ENCODE peak calls at places on chromosomes 2 and 18, in nine cellular contexts. Z, U, F, P, T, S, X, I and N are unnamed samples.

GRCh38 chr18:70374154-70374553 is 85.3 kb downstream of the SOCS6 start:
- DNase-seq in Z (no peak), U (no peak), F (peak), P (no peak), T (no peak), S (no peak), X (no peak), I (no peak), N (no peak)

GRCh38 chr2:220521591-220521990 is 894.2 kb downstream of the SLC4A3 start:
- DNase-seq in Z (no peak), U (no peak), F (no peak), P (no peak), T (peak), S (no peak), X (no peak), I (no peak), N (no peak)

GRCh38 chr2:240792658-240793312 is 27.2 kb downstream of the KIF1A start:
- DNase-seq in Z (no peak), U (peak), F (no peak), P (no peak), T (peak), S (no peak), X (no peak), I (no peak), N (no peak)

GRCh38 chr2:38740851-38741541 is 10.2 kb downstream of the SRSF7 start:
- DNase-seq in Z (peak), U (peak), F (no peak), P (no peak), T (no peak), S (no peak), X (no peak), I (no peak), N (peak)

GRCh38 chr18:26812462-26812861 is 53.0 kb downstream of the AQP4 start:
- DNase-seq in Z (no peak), U (no peak), F (no peak), P (no peak), T (no peak), S (no peak), X (no peak), I (no peak), N (no peak)

GRCh38 chr2:190137561-190137960 is 75.0 kb upstream of the MSTN start:
- DNase-seq in Z (no peak), U (no peak), F (no peak), P (no peak), T (no peak), S (no peak), X (no peak), I (peak), N (no peak)

GRCh38 chr2:167293172-167293781 is 405.0 kb downstream of the XIRP2 start:
- DNase-seq in Z (no peak), U (no peak), F (no peak), P (no peak), T (peak), S (no peak), X (no peak), I (peak), N (peak)

GRCh38 chr2:148416248-148416647 is 228.3 kb upstream of the EPC2 start:
- DNase-seq in Z (no peak), U (no peak), F (no peak), P (no peak), T (no peak), S (no peak), X (no peak), I (no peak), N (no peak)

GRCh38 chr2:34838408-34838807 is 1239.3 kb upstream of the FAM98A start:
- DNase-seq in Z (no peak), U (no peak), F (no peak), P (no peak), T (no peak), S (no peak), X (no peak), I (no peak), N (no peak)

GRCh38 chr2:30480703-30481322 is 33.8 kb downstream of the LCLAT1 start:
- DNase-seq in Z (no peak), U (no peak), F (no peak), P (no peak), T (no peak), S (no peak), X (no peak), I (no peak), N (no peak)

GRCh38 chr2:104254017-104254416 is 599.9 kb upstream of the POU3F3 start:
- DNase-seq in Z (no peak), U (no peak), F (no peak), P (no peak), T (no peak), S (peak), X (no peak), I (no peak), N (no peak)

GRCh38 chr2:170425291-170425751 is 247.4 kb downstream of the MYO3B start:
- DNase-seq in Z (no peak), U (no peak), F (no peak), P (no peak), T (no peak), S (no peak), X (no peak), I (no peak), N (no peak)

GRCh38 chr2:72917875-72918660 is 749 bp downstream of the EMX1 start:
- DNase-seq in Z (no peak), U (peak), F (no peak), P (no peak), T (peak), S (peak), X (no peak), I (no peak), N (peak)